ENCODE peak calls at places on chromosomes 2 and 18, in nine cellular contexts. K is amniotic stem cell; T is lung; W is HFFc6; H is HepG2; E is RPMI7951; C is activated T-helper 1 cell treated with anti-CD3 and anti-CD28 coated beads, Interleukin-12 subunit alpha, Interleukin-12 subunit beta, Interleukin-2, Interleukin-4 antibody, amounts not matched to agents 30 ng/mL and 10 ng/mL and 1 ng/mL, durations not matched to agents 14 hours and 24 hours and 36 hours; Z is endothelial cell of umbilical vein; Y is KBM-7. F is an unnamed sample.

GRCh38 chr2:15844099-15844801 is 96.1 kb upstream of the MYCN start:
- DNase-seq in C (no peak), T (no peak), H (no peak), E (no peak), K (no peak), Z (no peak), W (no peak), Y (no peak), F (no peak)

GRCh38 chr2:115887209-115887776 is 1444.9 kb downstream of the DPP10 start:
- DNase-seq in Y (no peak), W (no peak), E (no peak), K (no peak), T (no peak), C (no peak), H (no peak), Z (no peak), F (no peak)

GRCh38 chr2:144643537-144644336 is 123.8 kb upstream of the ZEB2 start:
- DNase-seq in Z (no peak), H (no peak), E (no peak), C (no peak), T (no peak), K (no peak), Y (no peak), W (no peak), F (no peak)

GRCh38 chr2:84846041-84846663 is 34.7 kb downstream of the TRABD2A start:
- DNase-seq in Z (no peak), Y (peak), H (no peak), K (no peak), C (peak), W (no peak), E (no peak), T (no peak), F (no peak)

GRCh38 chr18:56984731-56985130 is 162.2 kb upstream of the BOD1L2 start:
- DNase-seq in E (no peak), Z (no peak), T (no peak), H (peak), C (no peak), W (no peak), Y (no peak), K (no peak), F (no peak)

GRCh38 chr2:162174778-162175177 is 22.7 kb upstream of the GCG start:
- DNase-seq in C (no peak), K (no peak), H (no peak), Z (no peak), W (no peak), T (no peak), Y (no peak), E (no peak), F (no peak)

GRCh38 chr2:234670052-234670451 is 173.2 kb upstream of the ARL4C start:
- DNase-seq in K (peak), H (no peak), W (peak), Y (no peak), C (no peak), T (no peak), E (peak), Z (peak), F (no peak)

GRCh38 chr2:234373060-234373459 is 123.8 kb downstream of the ARL4C start:
- DNase-seq in K (no peak), Z (no peak), H (no peak), Y (no peak), C (no peak), E (no peak), T (no peak), W (no peak), F (no peak)

GRCh38 chr2:8611712-8612111 is 70.1 kb upstream of the ID2 start:
- DNase-seq in Z (no peak), E (no peak), W (no peak), T (no peak), C (no peak), Y (no peak), H (peak), K (no peak), F (no peak)

GRCh38 chr2:226794077-226794670 is 5.4 kb downstream of the IRS1 start:
- DNase-seq in Z (no peak), E (no peak), Y (no peak), W (peak), T (no peak), C (no peak), K (no peak), H (no peak), F (no peak)

GRCh38 chr18:22417496-22418188 is at the start of gene CTAGE1:
- DNase-seq in Z (no peak), K (no peak), H (no peak), C (no peak), W (peak), E (peak), Y (no peak), T (no peak), F (no peak)

GRCh38 chr18:48023334-48024008 is 93.0 kb upstream of the SMAD2 start:
- DNase-seq in Y (peak), E (peak), Z (peak), K (no peak), C (no peak), T (no peak), H (peak), W (peak), F (peak)

GRCh38 chr2:23283653-23284052 is 101.3 kb upstream of the KLHL29 start:
- DNase-seq in H (no peak), T (no peak), K (no peak), Z (no peak), W (peak), Y (no peak), E (peak), C (no peak), F (no peak)

GRCh38 chr2:37920570-37920969 is 4.5 kb upstream of the RMDN2 start:
- DNase-seq in Z (no peak), H (peak), Y (no peak), T (no peak), C (no peak), W (peak), K (no peak), E (peak), F (no peak)

GRCh38 chr2:44016282-44016681 is 20.5 kb upstream of the LRPPRC start:
- DNase-seq in Y (peak), K (no peak), E (peak), W (no peak), H (peak), C (peak), Z (peak), T (no peak), F (peak)

GRCh38 chr2:170886391-170886790 is 42.7 kb upstream of the GORASP2 start:
- DNase-seq in Z (no peak), K (no peak), Y (no peak), C (no peak), W (peak), T (no peak), H (no peak), E (peak), F (no peak)

GRCh38 chr2:126862730-126863129 is 36.0 kb upstream of the TEX51 start:
- DNase-seq in C (no peak), K (no peak), Z (no peak), Y (no peak), H (no peak), T (peak), E (no peak), W (no peak), F (no peak)

GRCh38 chr18:53906681-53907080 is 317.8 kb downstream of the MBD2 start:
- DNase-seq in K (no peak), W (no peak), Y (no peak), C (no peak), T (no peak), E (no peak), H (no peak), Z (no peak), F (no peak)

GRCh38 chr2:207239754-207240494 is 74.2 kb upstream of the KLF7 start:
- DNase-seq in T (no peak), H (no peak), W (peak), Y (no peak), C (no peak), Z (no peak), K (no peak), E (peak), F (no peak)

GRCh38 chr18:58097127-58097906 is 53.3 kb downstream of the NEDD4L start:
- DNase-seq in C (no peak), T (peak), Y (no peak), Z (peak), E (peak), W (no peak), K (no peak), H (peak), F (peak)

GRCh38 chr2:121076885-121077549 is 208.0 kb downstream of the TFCP2L1 start:
- DNase-seq in C (peak), T (peak), E (peak), Z (peak), K (no peak), H (peak), Y (peak), W (peak), F (peak)

GRCh38 chr2:62539892-62540785 is 34.1 kb upstream of the TMEM17 start:
- DNase-seq in Z (no peak), T (no peak), C (no peak), H (peak), Y (no peak), K (no peak), W (peak), E (no peak), F (no peak)

GRCh38 chr2:3041841-3042600 is 335.6 kb downstream of the EIPR1 start:
- DNase-seq in C (no peak), Z (no peak), K (no peak), Y (no peak), W (no peak), E (peak), H (no peak), T (no peak), F (no peak)

GRCh38 chr2:137966043-137966442 is 1.8 kb downstream of the HNMT start:
- DNase-seq in T (no peak), Y (no peak), C (no peak), Z (no peak), K (no peak), H (no peak), W (no peak), E (no peak), F (no peak)

GRCh38 chr2:129006135-129006885 is 687.6 kb upstream of the HS6ST1 start:
- DNase-seq in W (no peak), T (no peak), C (no peak), Y (no peak), H (no peak), E (no peak), Z (no peak), K (no peak), F (no peak)

GRCh38 chr2:8061219-8061618 is 620.6 kb upstream of the ID2 start:
- DNase-seq in Y (no peak), W (no peak), Z (no peak), H (peak), E (peak), T (no peak), K (no peak), C (no peak), F (no peak)

GRCh38 chr18:30727849-30728248 is 314.7 kb downstream of the DSC3 start:
- DNase-seq in K (no peak), H (no peak), Y (no peak), W (no peak), T (no peak), Z (no peak), E (no peak), C (no peak), F (no peak)

GRCh38 chr2:120754067-120754960 is 18.6 kb downstream of the GLI2 start:
- DNase-seq in W (no peak), Y (no peak), E (no peak), K (no peak), C (no peak), H (no peak), T (no peak), Z (no peak), F (no peak)

GRCh38 chr2:241794250-241794823 is 14.7 kb upstream of the NEU4 start:
- DNase-seq in K (no peak), W (no peak), C (peak), E (no peak), Y (no peak), Z (no peak), T (peak), H (no peak), F (no peak)

GRCh38 chr2:189402932-189403331 is 38.3 kb upstream of the WDR75 start:
- DNase-seq in Z (no peak), K (no peak), E (peak), W (peak), H (no peak), Y (no peak), T (no peak), C (no peak), F (no peak)

GRCh38 chr2:239168575-239168974 is 232.2 kb downstream of the HDAC4 start:
- DNase-seq in E (no peak), W (no peak), K (no peak), H (no peak), T (no peak), C (no peak), Z (no peak), Y (no peak), F (no peak)

GRCh38 chr2:98025481-98026037 is 29.8 kb upstream of the TMEM131 start:
- DNase-seq in K (no peak), Y (peak), E (no peak), T (no peak), H (no peak), Z (no peak), C (no peak), W (no peak), F (no peak)

GRCh38 chr2:25314514-25315315 is 27.0 kb downstream of the DNMT3A start:
- DNase-seq in K (no peak), Z (peak), H (peak), E (no peak), Y (peak), T (peak), W (no peak), C (peak), F (peak)

GRCh38 chr2:122531803-122532344 is 776.4 kb downstream of the TSN start:
- DNase-seq in W (no peak), Y (no peak), K (no peak), T (no peak), E (no peak), Z (no peak), H (no peak), C (no peak), F (no peak)

GRCh38 chr2:232207174-232207573 is 171.4 kb upstream of the ALPP start:
- DNase-seq in Z (no peak), W (no peak), K (no peak), H (no peak), C (no peak), T (no peak), Y (no peak), E (no peak), F (peak)

GRCh38 chr18:13095466-13095865 is 104.3 kb downstream of the CEP192 start:
- DNase-seq in Z (no peak), E (no peak), Y (no peak), H (no peak), W (no peak), C (no peak), K (no peak), T (no peak), F (no peak)

GRCh38 chr2:241309684-241310117 is 5.8 kb downstream of the HDLBP start:
- DNase-seq in Z (no peak), W (peak), H (no peak), E (peak), C (peak), Y (peak), T (no peak), K (no peak), F (no peak)

GRCh38 chr18:50780144-50780543 is 39.7 kb downstream of the MRO start:
- DNase-seq in T (peak), E (no peak), W (no peak), H (no peak), K (no peak), Z (no peak), C (no peak), Y (no peak), F (peak)

GRCh38 chr18:58611471-58612131 is 17.3 kb downstream of the ALPK2 start:
- DNase-seq in E (peak), H (no peak), W (peak), Z (no peak), Y (no peak), T (no peak), C (no peak), K (no peak), F (no peak)

GRCh38 chr2:158493458-158493857 is 36.7 kb downstream of the PKP4 start:
- DNase-seq in K (no peak), T (no peak), C (no peak), E (no peak), H (no peak), W (no peak), Y (no peak), Z (no peak), F (peak)